ENCODE peak calls at places on chromosome X, in seven cellular contexts. One of them, this sample, is unnamed.

GRCh38 chrX:112834976-112835375 is 5.7 kb downstream of the AMOT start:
- DNase-seq in HTR-8/SVneo: no peak
- DNase-seq in heart left ventricle: no peak
- DNase-seq in activated CD8-positive, alpha-beta memory T cell treated with anti-CD3 and anti-CD28 coated beads for 24 hours: no peak
- DNase-seq in astrocyte of the spinal cord: no peak
- DNase-seq in AG09319: no peak
- DNase-seq in activated CD4-positive, alpha-beta T cell treated with anti-CD3 and anti-CD28 coated beads, Interleukin-2, amount 50 U/mL, for 1 hour: no peak
- DNase-seq in this sample: no peak

GRCh38 chrX:80810365-80810978 is 795 bp upstream of the BRWD3 start:
- DNase-seq in activated CD4-positive, alpha-beta T cell treated with anti-CD3 and anti-CD28 coated beads, Interleukin-2, amount 50 U/mL, for 1 hour: no peak
- DNase-seq in HTR-8/SVneo: no peak
- DNase-seq in activated CD8-positive, alpha-beta memory T cell treated with anti-CD3 and anti-CD28 coated beads for 24 hours: no peak
- DNase-seq in heart left ventricle: no peak
- DNase-seq in AG09319: no peak
- DNase-seq in astrocyte of the spinal cord: no peak
- DNase-seq in this sample: no peak

GRCh38 chrX:154401918-154402621 is 3.9 kb downstream of the RPL10 start:
- DNase-seq in heart left ventricle: no peak
- DNase-seq in HTR-8/SVneo: no peak
- DNase-seq in astrocyte of the spinal cord: no peak
- DNase-seq in AG09319: no peak
- DNase-seq in activated CD8-positive, alpha-beta memory T cell treated with anti-CD3 and anti-CD28 coated beads for 24 hours: peak; percentile 72
- DNase-seq in activated CD4-positive, alpha-beta T cell treated with anti-CD3 and anti-CD28 coated beads, Interleukin-2, amount 50 U/mL, for 1 hour: no peak
- DNase-seq in this sample: peak; percentile 71

GRCh38 chrX:13487731-13488505 is 81.5 kb upstream of the EGFL6 start:
- DNase-seq in heart left ventricle: peak; percentile 30
- DNase-seq in HTR-8/SVneo: peak; percentile 75
- DNase-seq in activated CD8-positive, alpha-beta memory T cell treated with anti-CD3 and anti-CD28 coated beads for 24 hours: no peak
- DNase-seq in AG09319: peak; percentile 67
- DNase-seq in astrocyte of the spinal cord: peak; percentile 85
- DNase-seq in activated CD4-positive, alpha-beta T cell treated with anti-CD3 and anti-CD28 coated beads, Interleukin-2, amount 50 U/mL, for 1 hour: peak; percentile 22
- DNase-seq in this sample: peak; percentile 88

GRCh38 chrX:154486396-154487207 is at the start of gene UBL4A:
- DNase-seq in AG09319: no peak
- DNase-seq in heart left ventricle: peak; percentile 69
- DNase-seq in HTR-8/SVneo: peak; percentile 21
- DNase-seq in activated CD4-positive, alpha-beta T cell treated with anti-CD3 and anti-CD28 coated beads, Interleukin-2, amount 50 U/mL, for 1 hour: peak; percentile 36
- DNase-seq in activated CD8-positive, alpha-beta memory T cell treated with anti-CD3 and anti-CD28 coated beads for 24 hours: peak; percentile 81
- DNase-seq in astrocyte of the spinal cord: peak; percentile 24
- DNase-seq in this sample: peak; percentile 47

GRCh38 chrX:73930300-73930699 is 367.3 kb downstream of the CHIC1 start:
- DNase-seq in heart left ventricle: no peak
- DNase-seq in activated CD8-positive, alpha-beta memory T cell treated with anti-CD3 and anti-CD28 coated beads for 24 hours: no peak
- DNase-seq in astrocyte of the spinal cord: peak; percentile 25
- DNase-seq in AG09319: no peak
- DNase-seq in HTR-8/SVneo: peak; percentile 51
- DNase-seq in activated CD4-positive, alpha-beta T cell treated with anti-CD3 and anti-CD28 coated beads, Interleukin-2, amount 50 U/mL, for 1 hour: no peak
- DNase-seq in this sample: no peak

GRCh38 chrX:124346064-124346876 is at the start of gene SH2D1A:
- DNase-seq in activated CD4-positive, alpha-beta T cell treated with anti-CD3 and anti-CD28 coated beads, Interleukin-2, amount 50 U/mL, for 1 hour: peak; percentile 6
- DNase-seq in HTR-8/SVneo: no peak
- DNase-seq in activated CD8-positive, alpha-beta memory T cell treated with anti-CD3 and anti-CD28 coated beads for 24 hours: peak; percentile 75
- DNase-seq in AG09319: no peak
- DNase-seq in astrocyte of the spinal cord: no peak
- DNase-seq in heart left ventricle: no peak
- DNase-seq in this sample: no peak

GRCh38 chrX:153966841-153967535 is 4.6 kb downstream of the HCFC1 start:
- DNase-seq in activated CD8-positive, alpha-beta memory T cell treated with anti-CD3 and anti-CD28 coated beads for 24 hours: no peak
- DNase-seq in astrocyte of the spinal cord: no peak
- DNase-seq in AG09319: no peak
- DNase-seq in HTR-8/SVneo: no peak
- DNase-seq in activated CD4-positive, alpha-beta T cell treated with anti-CD3 and anti-CD28 coated beads, Interleukin-2, amount 50 U/mL, for 1 hour: no peak
- DNase-seq in heart left ventricle: no peak
- DNase-seq in this sample: no peak

GRCh38 chrX:106862972-106863688 is 40.0 kb downstream of the RIPPLY1 start:
- DNase-seq in activated CD4-positive, alpha-beta T cell treated with anti-CD3 and anti-CD28 coated beads, Interleukin-2, amount 50 U/mL, for 1 hour: no peak
- DNase-seq in heart left ventricle: no peak
- DNase-seq in HTR-8/SVneo: no peak
- DNase-seq in AG09319: no peak
- DNase-seq in astrocyte of the spinal cord: no peak
- DNase-seq in activated CD8-positive, alpha-beta memory T cell treated with anti-CD3 and anti-CD28 coated beads for 24 hours: peak; percentile 62
- DNase-seq in this sample: no peak

GRCh38 chrX:12988797-12989196 is 13.9 kb downstream of the TMSB4X start:
- DNase-seq in activated CD8-positive, alpha-beta memory T cell treated with anti-CD3 and anti-CD28 coated beads for 24 hours: no peak
- DNase-seq in HTR-8/SVneo: peak; percentile 70
- DNase-seq in heart left ventricle: no peak
- DNase-seq in activated CD4-positive, alpha-beta T cell treated with anti-CD3 and anti-CD28 coated beads, Interleukin-2, amount 50 U/mL, for 1 hour: no peak
- DNase-seq in astrocyte of the spinal cord: peak; percentile 65
- DNase-seq in AG09319: no peak
- DNase-seq in this sample: no peak

GRCh38 chrX:721354-721753 is 90.8 kb downstream of the SHOX start:
- DNase-seq in HTR-8/SVneo: no peak
- DNase-seq in heart left ventricle: no peak
- DNase-seq in AG09319: no peak
- DNase-seq in astrocyte of the spinal cord: no peak
- DNase-seq in activated CD8-positive, alpha-beta memory T cell treated with anti-CD3 and anti-CD28 coated beads for 24 hours: no peak
- DNase-seq in activated CD4-positive, alpha-beta T cell treated with anti-CD3 and anti-CD28 coated beads, Interleukin-2, amount 50 U/mL, for 1 hour: no peak
- DNase-seq in this sample: no peak

GRCh38 chrX:107659768-107660167 is 31.5 kb downstream of the PRPS1 start:
- DNase-seq in heart left ventricle: no peak
- DNase-seq in HTR-8/SVneo: no peak
- DNase-seq in activated CD8-positive, alpha-beta memory T cell treated with anti-CD3 and anti-CD28 coated beads for 24 hours: peak; percentile 47
- DNase-seq in astrocyte of the spinal cord: peak; percentile 62
- DNase-seq in activated CD4-positive, alpha-beta T cell treated with anti-CD3 and anti-CD28 coated beads, Interleukin-2, amount 50 U/mL, for 1 hour: no peak
- DNase-seq in AG09319: no peak
- DNase-seq in this sample: peak; percentile 62

GRCh38 chrX:77085372-77085771 is 361.8 kb upstream of the FGF16 start:
- DNase-seq in AG09319: no peak
- DNase-seq in heart left ventricle: no peak
- DNase-seq in activated CD8-positive, alpha-beta memory T cell treated with anti-CD3 and anti-CD28 coated beads for 24 hours: no peak
- DNase-seq in astrocyte of the spinal cord: no peak
- DNase-seq in HTR-8/SVneo: no peak
- DNase-seq in activated CD4-positive, alpha-beta T cell treated with anti-CD3 and anti-CD28 coated beads, Interleukin-2, amount 50 U/mL, for 1 hour: no peak
- DNase-seq in this sample: no peak

GRCh38 chrX:38570396-38570795 is 9.1 kb downstream of the TSPAN7 start:
- DNase-seq in astrocyte of the spinal cord: no peak
- DNase-seq in activated CD8-positive, alpha-beta memory T cell treated with anti-CD3 and anti-CD28 coated beads for 24 hours: no peak
- DNase-seq in heart left ventricle: no peak
- DNase-seq in AG09319: no peak
- DNase-seq in activated CD4-positive, alpha-beta T cell treated with anti-CD3 and anti-CD28 coated beads, Interleukin-2, amount 50 U/mL, for 1 hour: no peak
- DNase-seq in HTR-8/SVneo: no peak
- DNase-seq in this sample: no peak

GRCh38 chrX:40080896-40081678 is 16.7 kb downstream of the BCOR start:
- DNase-seq in astrocyte of the spinal cord: no peak
- DNase-seq in HTR-8/SVneo: no peak
- DNase-seq in AG09319: no peak
- DNase-seq in activated CD4-positive, alpha-beta T cell treated with anti-CD3 and anti-CD28 coated beads, Interleukin-2, amount 50 U/mL, for 1 hour: no peak
- DNase-seq in activated CD8-positive, alpha-beta memory T cell treated with anti-CD3 and anti-CD28 coated beads for 24 hours: no peak
- DNase-seq in heart left ventricle: no peak
- DNase-seq in this sample: no peak

GRCh38 chrX:2840961-2841360 is 12.2 kb downstream of the GYG2 start:
- DNase-seq in activated CD8-positive, alpha-beta memory T cell treated with anti-CD3 and anti-CD28 coated beads for 24 hours: no peak
- DNase-seq in AG09319: no peak
- DNase-seq in heart left ventricle: no peak
- DNase-seq in HTR-8/SVneo: no peak
- DNase-seq in activated CD4-positive, alpha-beta T cell treated with anti-CD3 and anti-CD28 coated beads, Interleukin-2, amount 50 U/mL, for 1 hour: no peak
- DNase-seq in astrocyte of the spinal cord: no peak
- DNase-seq in this sample: no peak

GRCh38 chrX:1246816-1247215 is 21.8 kb upstream of the CSF2RA start:
- DNase-seq in heart left ventricle: peak; percentile 65
- DNase-seq in activated CD8-positive, alpha-beta memory T cell treated with anti-CD3 and anti-CD28 coated beads for 24 hours: peak; percentile 97
- DNase-seq in activated CD4-positive, alpha-beta T cell treated with anti-CD3 and anti-CD28 coated beads, Interleukin-2, amount 50 U/mL, for 1 hour: peak; percentile 87
- DNase-seq in astrocyte of the spinal cord: peak; percentile 15
- DNase-seq in AG09319: no peak
- DNase-seq in HTR-8/SVneo: peak; percentile 65
- DNase-seq in this sample: peak; percentile 67

GRCh38 chrX:24862343-24862742 is 153.4 kb downstream of the ARX start:
- DNase-seq in HTR-8/SVneo: no peak
- DNase-seq in activated CD4-positive, alpha-beta T cell treated with anti-CD3 and anti-CD28 coated beads, Interleukin-2, amount 50 U/mL, for 1 hour: no peak
- DNase-seq in activated CD8-positive, alpha-beta memory T cell treated with anti-CD3 and anti-CD28 coated beads for 24 hours: no peak
- DNase-seq in AG09319: peak; percentile 11
- DNase-seq in astrocyte of the spinal cord: peak; percentile 60
- DNase-seq in heart left ventricle: no peak
- DNase-seq in this sample: peak; percentile 30

GRCh38 chrX:85851418-85851817 is 195.9 kb downstream of the CHM start:
- DNase-seq in astrocyte of the spinal cord: no peak
- DNase-seq in AG09319: no peak
- DNase-seq in heart left ventricle: no peak
- DNase-seq in activated CD8-positive, alpha-beta memory T cell treated with anti-CD3 and anti-CD28 coated beads for 24 hours: no peak
- DNase-seq in HTR-8/SVneo: no peak
- DNase-seq in activated CD4-positive, alpha-beta T cell treated with anti-CD3 and anti-CD28 coated beads, Interleukin-2, amount 50 U/mL, for 1 hour: no peak
- DNase-seq in this sample: peak; percentile 2

This sample was measured in mesenchymal stem cell.